ENCODE peak calls at places on chromosome 18, in seven cellular contexts. One of them, this sample, is unnamed.
A peak's percentile ranks its signal among the peaks of the same experiment; 100 is the strongest.

GRCh38 chr18:35161934-35162333 is 78.9 kb upstream of the ZNF397 start:
- DNase-seq in dermis blood vessel endothelial cell: no peak
- DNase-seq in stimulated activated CD8-positive, alpha-beta memory T cell treated with anti-CD3 and anti-CD28 coated beads, Interleukin-7, amount 100 ng/mL, for 1 hour: no peak
- DNase-seq in H1: no peak
- DNase-seq in COR-L47: no peak
- DNase-seq in neural crest cell: no peak
- DNase-seq in KG1: no peak
- DNase-seq in this sample: no peak

GRCh38 chr18:79400591-79401381 is 5.1 kb downstream of the NFATC1 start:
- DNase-seq in neural crest cell: no peak
- DNase-seq in stimulated activated CD8-positive, alpha-beta memory T cell treated with anti-CD3 and anti-CD28 coated beads, Interleukin-7, amount 100 ng/mL, for 1 hour: no peak
- DNase-seq in H1: no peak
- DNase-seq in KG1: no peak
- DNase-seq in COR-L47: no peak
- DNase-seq in dermis blood vessel endothelial cell: peak; percentile 56
- DNase-seq in this sample: no peak

GRCh38 chr18:79608535-79608934 is 71.1 kb upstream of the CTDP1 start:
- DNase-seq in stimulated activated CD8-positive, alpha-beta memory T cell treated with anti-CD3 and anti-CD28 coated beads, Interleukin-7, amount 100 ng/mL, for 1 hour: no peak
- DNase-seq in neural crest cell: no peak
- DNase-seq in KG1: no peak
- DNase-seq in H1: no peak
- DNase-seq in dermis blood vessel endothelial cell: no peak
- DNase-seq in COR-L47: no peak
- DNase-seq in this sample: no peak

GRCh38 chr18:74898965-74899364 is 301.3 kb downstream of the ZNF407 start:
- DNase-seq in stimulated activated CD8-positive, alpha-beta memory T cell treated with anti-CD3 and anti-CD28 coated beads, Interleukin-7, amount 100 ng/mL, for 1 hour: no peak
- DNase-seq in COR-L47: peak; percentile 74
- DNase-seq in neural crest cell: no peak
- DNase-seq in dermis blood vessel endothelial cell: peak; percentile 58
- DNase-seq in H1: no peak
- DNase-seq in KG1: no peak
- DNase-seq in this sample: no peak

GRCh38 chr18:13390196-13390595 is 171.6 kb downstream of the LDLRAD4 start:
- DNase-seq in H1: no peak
- DNase-seq in neural crest cell: no peak
- DNase-seq in stimulated activated CD8-positive, alpha-beta memory T cell treated with anti-CD3 and anti-CD28 coated beads, Interleukin-7, amount 100 ng/mL, for 1 hour: no peak
- DNase-seq in KG1: no peak
- DNase-seq in dermis blood vessel endothelial cell: no peak
- DNase-seq in COR-L47: peak; percentile 95
- DNase-seq in this sample: no peak

GRCh38 chr18:38028941-38029340 is 463.3 kb upstream of the CELF4 start:
- DNase-seq in KG1: no peak
- DNase-seq in dermis blood vessel endothelial cell: no peak
- DNase-seq in H1: no peak
- DNase-seq in COR-L47: no peak
- DNase-seq in neural crest cell: no peak
- DNase-seq in stimulated activated CD8-positive, alpha-beta memory T cell treated with anti-CD3 and anti-CD28 coated beads, Interleukin-7, amount 100 ng/mL, for 1 hour: no peak
- DNase-seq in this sample: no peak

GRCh38 chr18:56568986-56569385 is 69.4 kb downstream of the TXNL1 start:
- DNase-seq in KG1: no peak
- DNase-seq in stimulated activated CD8-positive, alpha-beta memory T cell treated with anti-CD3 and anti-CD28 coated beads, Interleukin-7, amount 100 ng/mL, for 1 hour: no peak
- DNase-seq in COR-L47: no peak
- DNase-seq in H1: no peak
- DNase-seq in neural crest cell: no peak
- DNase-seq in dermis blood vessel endothelial cell: no peak
- DNase-seq in this sample: no peak

GRCh38 chr18:8706981-8707940 is 1.9 kb downstream of the MTCL1 start:
- DNase-seq in H1: no peak
- DNase-seq in stimulated activated CD8-positive, alpha-beta memory T cell treated with anti-CD3 and anti-CD28 coated beads, Interleukin-7, amount 100 ng/mL, for 1 hour: no peak
- DNase-seq in KG1: no peak
- DNase-seq in dermis blood vessel endothelial cell: peak; percentile 83
- DNase-seq in neural crest cell: peak; percentile 40
- DNase-seq in COR-L47: peak; percentile 85
- DNase-seq in this sample: no peak

GRCh38 chr18:48486762-48487161 is 52.1 kb upstream of the CTIF start:
- DNase-seq in KG1: no peak
- DNase-seq in stimulated activated CD8-positive, alpha-beta memory T cell treated with anti-CD3 and anti-CD28 coated beads, Interleukin-7, amount 100 ng/mL, for 1 hour: no peak
- DNase-seq in neural crest cell: no peak
- DNase-seq in dermis blood vessel endothelial cell: no peak
- DNase-seq in COR-L47: no peak
- DNase-seq in H1: no peak
- DNase-seq in this sample: no peak

GRCh38 chr18:37396981-37397720 is 168.4 kb downstream of the CELF4 start:
- DNase-seq in H1: no peak
- DNase-seq in COR-L47: no peak
- DNase-seq in KG1: no peak
- DNase-seq in stimulated activated CD8-positive, alpha-beta memory T cell treated with anti-CD3 and anti-CD28 coated beads, Interleukin-7, amount 100 ng/mL, for 1 hour: no peak
- DNase-seq in dermis blood vessel endothelial cell: no peak
- DNase-seq in neural crest cell: no peak
- DNase-seq in this sample: no peak

GRCh38 chr18:63161728-63162195 is 157.8 kb downstream of the BCL2 start:
- DNase-seq in KG1: no peak
- DNase-seq in neural crest cell: no peak
- DNase-seq in stimulated activated CD8-positive, alpha-beta memory T cell treated with anti-CD3 and anti-CD28 coated beads, Interleukin-7, amount 100 ng/mL, for 1 hour: peak; percentile 56
- DNase-seq in dermis blood vessel endothelial cell: peak; percentile 59
- DNase-seq in COR-L47: no peak
- DNase-seq in H1: no peak
- DNase-seq in this sample: no peak

GRCh38 chr18:8536226-8536625 is 73.0 kb upstream of the RAB12 start:
- DNase-seq in stimulated activated CD8-positive, alpha-beta memory T cell treated with anti-CD3 and anti-CD28 coated beads, Interleukin-7, amount 100 ng/mL, for 1 hour: no peak
- DNase-seq in dermis blood vessel endothelial cell: no peak
- DNase-seq in KG1: no peak
- DNase-seq in COR-L47: no peak
- DNase-seq in neural crest cell: no peak
- DNase-seq in H1: no peak
- DNase-seq in this sample: no peak

GRCh38 chr18:56269958-56270357 is 368.4 kb downstream of the TXNL1 start:
- DNase-seq in stimulated activated CD8-positive, alpha-beta memory T cell treated with anti-CD3 and anti-CD28 coated beads, Interleukin-7, amount 100 ng/mL, for 1 hour: no peak
- DNase-seq in KG1: no peak
- DNase-seq in COR-L47: no peak
- DNase-seq in H1: no peak
- DNase-seq in neural crest cell: no peak
- DNase-seq in dermis blood vessel endothelial cell: no peak
- DNase-seq in this sample: no peak

GRCh38 chr18:68734311-68734710 is 19.4 kb upstream of the TMX3 start:
- DNase-seq in neural crest cell: no peak
- DNase-seq in KG1: no peak
- DNase-seq in dermis blood vessel endothelial cell: no peak
- DNase-seq in stimulated activated CD8-positive, alpha-beta memory T cell treated with anti-CD3 and anti-CD28 coated beads, Interleukin-7, amount 100 ng/mL, for 1 hour: no peak
- DNase-seq in H1: no peak
- DNase-seq in COR-L47: no peak
- DNase-seq in this sample: no peak

GRCh38 chr18:13256444-13257305 is 38.1 kb downstream of the LDLRAD4 start:
- DNase-seq in dermis blood vessel endothelial cell: no peak
- DNase-seq in stimulated activated CD8-positive, alpha-beta memory T cell treated with anti-CD3 and anti-CD28 coated beads, Interleukin-7, amount 100 ng/mL, for 1 hour: no peak
- DNase-seq in COR-L47: no peak
- DNase-seq in H1: no peak
- DNase-seq in KG1: no peak
- DNase-seq in neural crest cell: no peak
- DNase-seq in this sample: no peak

GRCh38 chr18:22971038-22971437 is 37.9 kb downstream of the RBBP8 start:
- DNase-seq in KG1: no peak
- DNase-seq in neural crest cell: no peak
- DNase-seq in H1: no peak
- DNase-seq in stimulated activated CD8-positive, alpha-beta memory T cell treated with anti-CD3 and anti-CD28 coated beads, Interleukin-7, amount 100 ng/mL, for 1 hour: no peak
- DNase-seq in COR-L47: no peak
- DNase-seq in dermis blood vessel endothelial cell: no peak
- DNase-seq in this sample: no peak

GRCh38 chr18:74509856-74510769 is 13.9 kb downstream of the CNDP2 start:
- DNase-seq in COR-L47: no peak
- DNase-seq in dermis blood vessel endothelial cell: no peak
- DNase-seq in H1: no peak
- DNase-seq in KG1: no peak
- DNase-seq in neural crest cell: no peak
- DNase-seq in stimulated activated CD8-positive, alpha-beta memory T cell treated with anti-CD3 and anti-CD28 coated beads, Interleukin-7, amount 100 ng/mL, for 1 hour: no peak
- DNase-seq in this sample: no peak

GRCh38 chr18:62938006-62938405 is 222.7 kb downstream of the PHLPP1 start:
- DNase-seq in COR-L47: no peak
- DNase-seq in H1: no peak
- DNase-seq in KG1: no peak
- DNase-seq in stimulated activated CD8-positive, alpha-beta memory T cell treated with anti-CD3 and anti-CD28 coated beads, Interleukin-7, amount 100 ng/mL, for 1 hour: no peak
- DNase-seq in dermis blood vessel endothelial cell: no peak
- DNase-seq in neural crest cell: no peak
- DNase-seq in this sample: no peak

GRCh38 chr18:50649821-50650220 is 89.9 kb downstream of the MAPK4 start:
- DNase-seq in KG1: no peak
- DNase-seq in stimulated activated CD8-positive, alpha-beta memory T cell treated with anti-CD3 and anti-CD28 coated beads, Interleukin-7, amount 100 ng/mL, for 1 hour: no peak
- DNase-seq in COR-L47: no peak
- DNase-seq in H1: no peak
- DNase-seq in neural crest cell: no peak
- DNase-seq in dermis blood vessel endothelial cell: no peak
- DNase-seq in this sample: no peak

GRCh38 chr18:41703744-41704530 is 251.1 kb upstream of the PIK3C3 start:
- DNase-seq in neural crest cell: no peak
- DNase-seq in H1: no peak
- DNase-seq in KG1: no peak
- DNase-seq in COR-L47: no peak
- DNase-seq in dermis blood vessel endothelial cell: no peak
- DNase-seq in stimulated activated CD8-positive, alpha-beta memory T cell treated with anti-CD3 and anti-CD28 coated beads, Interleukin-7, amount 100 ng/mL, for 1 hour: no peak
- DNase-seq in this sample: no peak

GRCh38 chr18:58049000-58049688 is 5.1 kb downstream of the NEDD4L start:
- DNase-seq in KG1: no peak
- DNase-seq in H1: no peak
- DNase-seq in COR-L47: no peak
- DNase-seq in neural crest cell: no peak
- DNase-seq in stimulated activated CD8-positive, alpha-beta memory T cell treated with anti-CD3 and anti-CD28 coated beads, Interleukin-7, amount 100 ng/mL, for 1 hour: no peak
- DNase-seq in dermis blood vessel endothelial cell: no peak
- DNase-seq in this sample: no peak

GRCh38 chr18:26215247-26215970 is 10.8 kb upstream of the TAF4B start:
- DNase-seq in KG1: peak; percentile 24
- DNase-seq in neural crest cell: no peak
- DNase-seq in stimulated activated CD8-positive, alpha-beta memory T cell treated with anti-CD3 and anti-CD28 coated beads, Interleukin-7, amount 100 ng/mL, for 1 hour: peak; percentile 1
- DNase-seq in COR-L47: no peak
- DNase-seq in H1: no peak
- DNase-seq in dermis blood vessel endothelial cell: no peak
- DNase-seq in this sample: no peak

GRCh38 chr18:52046842-52047241 is 293.2 kb upstream of the DCC start:
- DNase-seq in neural crest cell: no peak
- DNase-seq in H1: no peak
- DNase-seq in dermis blood vessel endothelial cell: no peak
- DNase-seq in COR-L47: peak; percentile 99
- DNase-seq in KG1: no peak
- DNase-seq in stimulated activated CD8-positive, alpha-beta memory T cell treated with anti-CD3 and anti-CD28 coated beads, Interleukin-7, amount 100 ng/mL, for 1 hour: no peak
- DNase-seq in this sample: no peak

GRCh38 chr18:37705016-37705415 is 139.4 kb upstream of the CELF4 start:
- DNase-seq in neural crest cell: no peak
- DNase-seq in KG1: no peak
- DNase-seq in stimulated activated CD8-positive, alpha-beta memory T cell treated with anti-CD3 and anti-CD28 coated beads, Interleukin-7, amount 100 ng/mL, for 1 hour: no peak
- DNase-seq in COR-L47: no peak
- DNase-seq in H1: no peak
- DNase-seq in dermis blood vessel endothelial cell: no peak
- DNase-seq in this sample: no peak

GRCh38 chr18:73613706-73614340 is 533.8 kb downstream of the FBXO15 start:
- DNase-seq in dermis blood vessel endothelial cell: no peak
- DNase-seq in neural crest cell: no peak
- DNase-seq in KG1: no peak
- DNase-seq in stimulated activated CD8-positive, alpha-beta memory T cell treated with anti-CD3 and anti-CD28 coated beads, Interleukin-7, amount 100 ng/mL, for 1 hour: no peak
- DNase-seq in COR-L47: no peak
- DNase-seq in H1: no peak
- DNase-seq in this sample: no peak

GRCh38 chr18:41395695-41396094 is 559.3 kb upstream of the PIK3C3 start:
- DNase-seq in neural crest cell: no peak
- DNase-seq in KG1: no peak
- DNase-seq in COR-L47: peak; percentile 67
- DNase-seq in stimulated activated CD8-positive, alpha-beta memory T cell treated with anti-CD3 and anti-CD28 coated beads, Interleukin-7, amount 100 ng/mL, for 1 hour: no peak
- DNase-seq in dermis blood vessel endothelial cell: no peak
- DNase-seq in H1: no peak
- DNase-seq in this sample: no peak

GRCh38 chr18:12258719-12259705 is 4.9 kb downstream of the CIDEA start:
- DNase-seq in KG1: no peak
- DNase-seq in neural crest cell: no peak
- DNase-seq in H1: no peak
- DNase-seq in COR-L47: no peak
- DNase-seq in stimulated activated CD8-positive, alpha-beta memory T cell treated with anti-CD3 and anti-CD28 coated beads, Interleukin-7, amount 100 ng/mL, for 1 hour: no peak
- DNase-seq in dermis blood vessel endothelial cell: no peak
- DNase-seq in this sample: no peak

GRCh38 chr18:26867471-26867870 is 2.0 kb upstream of the AQP4 start:
- DNase-seq in H1: no peak
- DNase-seq in stimulated activated CD8-positive, alpha-beta memory T cell treated with anti-CD3 and anti-CD28 coated beads, Interleukin-7, amount 100 ng/mL, for 1 hour: no peak
- DNase-seq in dermis blood vessel endothelial cell: no peak
- DNase-seq in KG1: no peak
- DNase-seq in COR-L47: no peak
- DNase-seq in neural crest cell: no peak
- DNase-seq in this sample: no peak

GRCh38 chr18:36296591-36297418 is 708 bp upstream of the FHOD3 start:
- DNase-seq in stimulated activated CD8-positive, alpha-beta memory T cell treated with anti-CD3 and anti-CD28 coated beads, Interleukin-7, amount 100 ng/mL, for 1 hour: no peak
- DNase-seq in neural crest cell: peak; percentile 83
- DNase-seq in COR-L47: peak; percentile 82
- DNase-seq in H1: peak; percentile 73
- DNase-seq in dermis blood vessel endothelial cell: peak; percentile 67
- DNase-seq in KG1: no peak
- DNase-seq in this sample: no peak

GRCh38 chr18:74674487-74674886 is 76.8 kb downstream of the ZNF407 start:
- DNase-seq in KG1: no peak
- DNase-seq in COR-L47: no peak
- DNase-seq in neural crest cell: no peak
- DNase-seq in stimulated activated CD8-positive, alpha-beta memory T cell treated with anti-CD3 and anti-CD28 coated beads, Interleukin-7, amount 100 ng/mL, for 1 hour: no peak
- DNase-seq in dermis blood vessel endothelial cell: no peak
- DNase-seq in H1: no peak
- DNase-seq in this sample: no peak

GRCh38 chr18:42187611-42188378 is 232.8 kb downstream of the PIK3C3 start:
- DNase-seq in KG1: no peak
- DNase-seq in COR-L47: no peak
- DNase-seq in neural crest cell: no peak
- DNase-seq in stimulated activated CD8-positive, alpha-beta memory T cell treated with anti-CD3 and anti-CD28 coated beads, Interleukin-7, amount 100 ng/mL, for 1 hour: no peak
- DNase-seq in H1: no peak
- DNase-seq in dermis blood vessel endothelial cell: no peak
- DNase-seq in this sample: no peak

GRCh38 chr18:7358989-7359726 is 128.3 kb downstream of the LRRC30 start:
- DNase-seq in COR-L47: peak; percentile 10
- DNase-seq in KG1: no peak
- DNase-seq in neural crest cell: no peak
- DNase-seq in stimulated activated CD8-positive, alpha-beta memory T cell treated with anti-CD3 and anti-CD28 coated beads, Interleukin-7, amount 100 ng/mL, for 1 hour: no peak
- DNase-seq in dermis blood vessel endothelial cell: no peak
- DNase-seq in H1: no peak
- DNase-seq in this sample: no peak

This sample was measured in SK-N-MC.